ENCODE peak calls at places on chromosome 9, in nine cellular contexts. One of them, this sample, is unnamed.

GRCh38 chr9:135604437-135605237 is 34.7 kb downstream of the GLT6D1 start:
- DNase-seq in fibroblast of pulmonary artery: no peak
- DNase-seq in fibroblast of lung: no peak
- DNase-seq in AG10803: no peak
- DNase-seq in RWPE1: no peak
- DNase-seq in IMR-90: no peak
- DNase-seq in suprapubic skin: peak; percentile 52
- DNase-seq in CD4-positive, alpha-beta T cell: no peak
- DNase-seq in omental fat pad: no peak
- DNase-seq in this sample: no peak

GRCh38 chr9:114413909-114414308 is 26.1 kb upstream of the AKNA start:
- DNase-seq in fibroblast of pulmonary artery: peak; percentile 24
- DNase-seq in fibroblast of lung: peak; percentile 78
- DNase-seq in AG10803: peak; percentile 55
- DNase-seq in RWPE1: no peak
- DNase-seq in IMR-90: peak; percentile 88
- DNase-seq in suprapubic skin: no peak
- DNase-seq in CD4-positive, alpha-beta T cell: no peak
- DNase-seq in omental fat pad: no peak
- DNase-seq in this sample: no peak

GRCh38 chr9:109012876-109013677 is at the start of gene CTNNAL1:
- DNase-seq in fibroblast of pulmonary artery: peak; percentile 82
- DNase-seq in fibroblast of lung: peak; percentile 85
- DNase-seq in AG10803: peak; percentile 86
- DNase-seq in RWPE1: peak; percentile 98
- DNase-seq in IMR-90: peak; percentile 81
- DNase-seq in suprapubic skin: peak; percentile 97
- DNase-seq in CD4-positive, alpha-beta T cell: peak; percentile 68
- DNase-seq in omental fat pad: peak; percentile 89
- DNase-seq in this sample: peak; percentile 100

GRCh38 chr9:36486933-36487481 is 85.7 kb upstream of the MELK start:
- DNase-seq in fibroblast of pulmonary artery: peak; percentile 21
- DNase-seq in fibroblast of lung: no peak
- DNase-seq in AG10803: no peak
- DNase-seq in RWPE1: peak; percentile 40
- DNase-seq in IMR-90: no peak
- DNase-seq in suprapubic skin: peak; percentile 75
- DNase-seq in CD4-positive, alpha-beta T cell: peak; percentile 20
- DNase-seq in omental fat pad: peak; percentile 29
- DNase-seq in this sample: peak; percentile 81

GRCh38 chr9:14485366-14485765 is 171.4 kb upstream of the NFIB start:
- DNase-seq in fibroblast of pulmonary artery: no peak
- DNase-seq in fibroblast of lung: no peak
- DNase-seq in AG10803: no peak
- DNase-seq in RWPE1: peak; percentile 19
- DNase-seq in IMR-90: peak; percentile 13
- DNase-seq in suprapubic skin: no peak
- DNase-seq in CD4-positive, alpha-beta T cell: no peak
- DNase-seq in omental fat pad: no peak
- DNase-seq in this sample: no peak

GRCh38 chr9:123005964-123006363 is 27.5 kb upstream of the GPR21 start:
- DNase-seq in fibroblast of pulmonary artery: peak; percentile 3
- DNase-seq in fibroblast of lung: no peak
- DNase-seq in AG10803: no peak
- DNase-seq in RWPE1: no peak
- DNase-seq in IMR-90: peak; percentile 52
- DNase-seq in suprapubic skin: no peak
- DNase-seq in CD4-positive, alpha-beta T cell: no peak
- DNase-seq in omental fat pad: no peak
- DNase-seq in this sample: no peak

GRCh38 chr9:136711751-136712689 is at the start of gene DIPK1B:
- DNase-seq in fibroblast of pulmonary artery: no peak
- DNase-seq in fibroblast of lung: no peak
- DNase-seq in AG10803: no peak
- DNase-seq in RWPE1: no peak
- DNase-seq in IMR-90: no peak
- DNase-seq in suprapubic skin: no peak
- DNase-seq in CD4-positive, alpha-beta T cell: no peak
- DNase-seq in omental fat pad: no peak
- DNase-seq in this sample: peak; percentile 88

GRCh38 chr9:126791406-126792230 is 13.2 kb upstream of the ZBTB43 start:
- DNase-seq in fibroblast of pulmonary artery: peak; percentile 79
- DNase-seq in fibroblast of lung: peak; percentile 66
- DNase-seq in AG10803: peak; percentile 94
- DNase-seq in RWPE1: peak; percentile 94
- DNase-seq in IMR-90: peak; percentile 76
- DNase-seq in suprapubic skin: no peak
- DNase-seq in CD4-positive, alpha-beta T cell: no peak
- DNase-seq in omental fat pad: no peak
- DNase-seq in this sample: no peak

GRCh38 chr9:115891929-115892328 is 261.7 kb upstream of the PAPPA start:
- DNase-seq in fibroblast of pulmonary artery: peak; percentile 42
- DNase-seq in fibroblast of lung: peak; percentile 85
- DNase-seq in AG10803: peak; percentile 92
- DNase-seq in RWPE1: no peak
- DNase-seq in IMR-90: peak; percentile 86
- DNase-seq in suprapubic skin: no peak
- DNase-seq in CD4-positive, alpha-beta T cell: no peak
- DNase-seq in omental fat pad: no peak
- DNase-seq in this sample: no peak

GRCh38 chr9:24545285-24545684 is 412 bp downstream of the IZUMO3 start:
- DNase-seq in fibroblast of pulmonary artery: no peak
- DNase-seq in fibroblast of lung: no peak
- DNase-seq in AG10803: no peak
- DNase-seq in RWPE1: no peak
- DNase-seq in IMR-90: no peak
- DNase-seq in suprapubic skin: no peak
- DNase-seq in CD4-positive, alpha-beta T cell: no peak
- DNase-seq in omental fat pad: no peak
- DNase-seq in this sample: peak; percentile 65

GRCh38 chr9:3719286-3719685 is 193.5 kb upstream of the RFX3 start:
- DNase-seq in fibroblast of pulmonary artery: peak; percentile 29
- DNase-seq in fibroblast of lung: no peak
- DNase-seq in AG10803: no peak
- DNase-seq in RWPE1: no peak
- DNase-seq in IMR-90: no peak
- DNase-seq in suprapubic skin: no peak
- DNase-seq in CD4-positive, alpha-beta T cell: no peak
- DNase-seq in omental fat pad: no peak
- DNase-seq in this sample: no peak

GRCh38 chr9:77475641-77476473 is 172.3 kb downstream of the GNA14 start:
- DNase-seq in fibroblast of pulmonary artery: peak; percentile 84
- DNase-seq in fibroblast of lung: no peak
- DNase-seq in AG10803: peak; percentile 82
- DNase-seq in RWPE1: no peak
- DNase-seq in IMR-90: peak; percentile 28
- DNase-seq in suprapubic skin: no peak
- DNase-seq in CD4-positive, alpha-beta T cell: peak; percentile 27
- DNase-seq in omental fat pad: no peak
- DNase-seq in this sample: no peak

GRCh38 chr9:110555971-110556370 is 23.6 kb downstream of the SVEP1 start:
- DNase-seq in fibroblast of pulmonary artery: peak; percentile 98
- DNase-seq in fibroblast of lung: peak; percentile 94
- DNase-seq in AG10803: peak; percentile 97
- DNase-seq in RWPE1: peak; percentile 69
- DNase-seq in IMR-90: peak; percentile 88
- DNase-seq in suprapubic skin: peak; percentile 80
- DNase-seq in CD4-positive, alpha-beta T cell: no peak
- DNase-seq in omental fat pad: peak; percentile 51
- DNase-seq in this sample: no peak

GRCh38 chr9:122370869-122371467 is at the start of gene PTGS1:
- DNase-seq in fibroblast of pulmonary artery: peak; percentile 54
- DNase-seq in fibroblast of lung: peak; percentile 40
- DNase-seq in AG10803: peak; percentile 34
- DNase-seq in RWPE1: peak; percentile 81
- DNase-seq in IMR-90: peak; percentile 38
- DNase-seq in suprapubic skin: no peak
- DNase-seq in CD4-positive, alpha-beta T cell: no peak
- DNase-seq in omental fat pad: no peak
- DNase-seq in this sample: peak; percentile 84

GRCh38 chr9:22141906-22142305 is 132.8 kb upstream of the CDKN2B start:
- DNase-seq in fibroblast of pulmonary artery: peak; percentile 92
- DNase-seq in fibroblast of lung: peak; percentile 74
- DNase-seq in AG10803: no peak
- DNase-seq in RWPE1: no peak
- DNase-seq in IMR-90: peak; percentile 18
- DNase-seq in suprapubic skin: no peak
- DNase-seq in CD4-positive, alpha-beta T cell: no peak
- DNase-seq in omental fat pad: no peak
- DNase-seq in this sample: no peak

GRCh38 chr9:95010431-95010838 is 283.9 kb downstream of the AOPEP start:
- DNase-seq in fibroblast of pulmonary artery: no peak
- DNase-seq in fibroblast of lung: no peak
- DNase-seq in AG10803: no peak
- DNase-seq in RWPE1: no peak
- DNase-seq in IMR-90: no peak
- DNase-seq in suprapubic skin: no peak
- DNase-seq in CD4-positive, alpha-beta T cell: no peak
- DNase-seq in omental fat pad: no peak
- DNase-seq in this sample: no peak

GRCh38 chr9:214488-215448 is at the start of gene DOCK8:
- DNase-seq in fibroblast of pulmonary artery: peak; percentile 38
- DNase-seq in fibroblast of lung: no peak
- DNase-seq in AG10803: no peak
- DNase-seq in RWPE1: peak; percentile 7
- DNase-seq in IMR-90: no peak
- DNase-seq in suprapubic skin: peak; percentile 79
- DNase-seq in CD4-positive, alpha-beta T cell: peak; percentile 31
- DNase-seq in omental fat pad: no peak
- DNase-seq in this sample: peak; percentile 93
- TF ChIP-seq CTCF in fibroblast of pulmonary artery: no peak
- TF ChIP-seq CTCF in fibroblast of lung: no peak
- TF ChIP-seq CTCF in AG10803: no peak
- TF ChIP-seq CTCF in RWPE1: no peak
- TF ChIP-seq CTCF in IMR-90: no peak
- TF ChIP-seq CTCF in suprapubic skin: no peak
- TF ChIP-seq CTCF in CD4-positive, alpha-beta T cell: peak; percentile 20
- TF ChIP-seq CTCF in omental fat pad: no peak
- TF ChIP-seq CTCF in this sample: peak; percentile 68

GRCh38 chr9:132410642-132411041 is 631 bp downstream of the CFAP77 start:
- DNase-seq in fibroblast of pulmonary artery: no peak
- DNase-seq in fibroblast of lung: no peak
- DNase-seq in AG10803: no peak
- DNase-seq in RWPE1: no peak
- DNase-seq in IMR-90: no peak
- DNase-seq in suprapubic skin: no peak
- DNase-seq in CD4-positive, alpha-beta T cell: no peak
- DNase-seq in omental fat pad: no peak
- DNase-seq in this sample: no peak

GRCh38 chr9:132411091-132411508 is 1.1 kb downstream of the CFAP77 start:
- DNase-seq in fibroblast of pulmonary artery: peak; percentile 27
- DNase-seq in fibroblast of lung: peak; percentile 17
- DNase-seq in AG10803: peak; percentile 3
- DNase-seq in RWPE1: peak; percentile 89
- DNase-seq in IMR-90: peak; percentile 7
- DNase-seq in suprapubic skin: no peak
- DNase-seq in CD4-positive, alpha-beta T cell: peak; percentile 54
- DNase-seq in omental fat pad: no peak
- DNase-seq in this sample: peak; percentile 95

GRCh38 chr9:132415181-132415580 is 5.2 kb downstream of the CFAP77 start:
- DNase-seq in fibroblast of pulmonary artery: no peak
- DNase-seq in fibroblast of lung: no peak
- DNase-seq in AG10803: no peak
- DNase-seq in RWPE1: no peak
- DNase-seq in IMR-90: no peak
- DNase-seq in suprapubic skin: no peak
- DNase-seq in CD4-positive, alpha-beta T cell: no peak
- DNase-seq in omental fat pad: no peak
- DNase-seq in this sample: no peak

GRCh38 chr9:132409828-132410528 is at the start of gene CFAP77:
- DNase-seq in fibroblast of pulmonary artery: peak; percentile 61
- DNase-seq in fibroblast of lung: peak; percentile 55
- DNase-seq in AG10803: peak; percentile 43
- DNase-seq in RWPE1: peak; percentile 83
- DNase-seq in IMR-90: peak; percentile 39
- DNase-seq in suprapubic skin: no peak
- DNase-seq in CD4-positive, alpha-beta T cell: no peak
- DNase-seq in omental fat pad: no peak
- DNase-seq in this sample: peak; percentile 89

DNA sequence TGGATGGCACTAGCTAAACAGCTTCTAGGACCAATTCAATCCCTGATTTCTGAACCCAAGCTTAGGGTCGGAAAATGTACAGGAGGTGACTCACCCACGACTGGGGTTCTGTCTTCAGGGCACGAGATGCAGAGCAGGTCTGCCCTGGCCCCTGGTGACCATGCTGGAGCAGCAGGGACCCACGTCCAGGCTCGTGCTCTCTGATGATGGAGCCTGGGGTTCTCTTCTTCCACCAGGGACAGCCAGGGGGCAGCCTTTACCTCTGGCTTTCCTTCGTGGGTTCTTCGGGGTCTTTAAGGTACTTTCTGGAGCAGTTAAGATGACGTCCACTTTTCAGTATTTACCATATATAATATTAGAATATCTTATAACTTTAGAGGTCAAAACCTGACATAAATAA is 2.1 kb downstream of the CFAP77 start:
- DNase-seq in fibroblast of pulmonary artery: peak; percentile 14
- DNase-seq in fibroblast of lung: peak; percentile 8
- DNase-seq in AG10803: no peak
- DNase-seq in RWPE1: no peak
- DNase-seq in IMR-90: no peak
- DNase-seq in suprapubic skin: no peak
- DNase-seq in CD4-positive, alpha-beta T cell: no peak
- DNase-seq in omental fat pad: no peak
- DNase-seq in this sample: peak; percentile 85
- TF ChIP-seq CTCF in fibroblast of pulmonary artery: peak; percentile 65
- TF ChIP-seq CTCF in fibroblast of lung: peak; percentile 50
- TF ChIP-seq CTCF in AG10803: peak; percentile 56
- TF ChIP-seq CTCF in RWPE1: peak; percentile 32
- TF ChIP-seq CTCF in IMR-90: peak; percentile 51
- TF ChIP-seq CTCF in suprapubic skin: no peak
- TF ChIP-seq CTCF in CD4-positive, alpha-beta T cell: peak; percentile 25
- TF ChIP-seq CTCF in omental fat pad: no peak
- TF ChIP-seq CTCF in this sample: peak; percentile 94

DNA sequence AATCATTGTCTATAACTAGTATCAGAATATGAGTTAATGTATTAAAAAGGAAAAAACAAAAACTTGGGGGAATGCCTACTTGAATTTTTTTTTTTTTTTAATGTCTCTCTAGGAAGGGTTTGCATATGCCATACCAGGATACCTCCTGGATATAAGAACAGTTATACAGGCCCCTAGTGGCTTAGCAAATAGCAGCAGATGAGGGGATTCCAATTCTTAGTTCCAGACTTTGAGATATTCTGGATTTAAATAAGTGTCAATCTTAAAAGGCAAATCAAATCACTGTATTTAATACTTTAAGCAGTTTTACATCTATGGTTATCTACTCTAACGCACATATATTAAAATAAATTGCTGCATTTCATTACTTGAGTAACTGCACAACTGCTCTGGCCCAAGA is 1055.5 kb upstream of the DMAC1 start:
- DNase-seq in fibroblast of pulmonary artery: peak; percentile 31
- DNase-seq in fibroblast of lung: peak; percentile 75
- DNase-seq in AG10803: no peak
- DNase-seq in RWPE1: no peak
- DNase-seq in IMR-90: no peak
- DNase-seq in suprapubic skin: no peak
- DNase-seq in CD4-positive, alpha-beta T cell: no peak
- DNase-seq in omental fat pad: no peak
- DNase-seq in this sample: no peak
- TF ChIP-seq CTCF in fibroblast of pulmonary artery: peak; percentile 53
- TF ChIP-seq CTCF in fibroblast of lung: peak; percentile 32
- TF ChIP-seq CTCF in AG10803: peak; percentile 15
- TF ChIP-seq CTCF in RWPE1: peak; percentile 22
- TF ChIP-seq CTCF in IMR-90: no peak
- TF ChIP-seq CTCF in suprapubic skin: no peak
- TF ChIP-seq CTCF in CD4-positive, alpha-beta T cell: no peak
- TF ChIP-seq CTCF in omental fat pad: no peak
- TF ChIP-seq CTCF in this sample: peak; percentile 76

GRCh38 chr9:124133752-124134151 is 122.2 kb downstream of the LHX2 start:
- DNase-seq in fibroblast of pulmonary artery: peak; percentile 66
- DNase-seq in fibroblast of lung: peak; percentile 49
- DNase-seq in AG10803: peak; percentile 53
- DNase-seq in RWPE1: no peak
- DNase-seq in IMR-90: peak; percentile 26
- DNase-seq in suprapubic skin: no peak
- DNase-seq in CD4-positive, alpha-beta T cell: no peak
- DNase-seq in omental fat pad: no peak
- DNase-seq in this sample: peak; percentile 70
- TF ChIP-seq CTCF in fibroblast of pulmonary artery: peak; percentile 50
- TF ChIP-seq CTCF in fibroblast of lung: no peak
- TF ChIP-seq CTCF in AG10803: peak; percentile 58
- TF ChIP-seq CTCF in RWPE1: no peak
- TF ChIP-seq CTCF in IMR-90: peak; percentile 34
- TF ChIP-seq CTCF in suprapubic skin: no peak
- TF ChIP-seq CTCF in CD4-positive, alpha-beta T cell: no peak
- TF ChIP-seq CTCF in omental fat pad: no peak
- TF ChIP-seq CTCF in this sample: peak; percentile 54

This sample was measured in endodermal cell.